ENCODE peak calls at places on chromosome 11, in five cellular contexts. K, U, Y, N and A are unnamed samples.

GRCh38 chr11:36280531-36280930 is 8.7 kb downstream of the COMMD9 start:
- DNase-seq in N (peak), Y (no peak), U (no peak), K (no peak), A (no peak)

GRCh38 chr11:16223558-16223957 is 132.8 kb downstream of the SOX6 start:
- DNase-seq in K (no peak), Y (no peak), U (no peak), N (no peak), A (no peak)

GRCh38 chr11:43907028-43907966 is 26.7 kb downstream of the ALKBH3 start:
- DNase-seq in N (peak), K (no peak), U (no peak), Y (no peak), A (peak)

GRCh38 chr11:114606003-114606801 is 10.6 kb upstream of the NXPE4 start:
- DNase-seq in N (peak), K (no peak), Y (no peak), U (no peak), A (no peak)

GRCh38 chr11:1304376-1304775 is 5.1 kb downstream of the TOLLIP start:
- DNase-seq in U (peak), K (no peak), Y (no peak), N (no peak), A (no peak)

GRCh38 chr11:117096140-117096972 is 1.9 kb downstream of the SIK3 start:
- DNase-seq in K (no peak), U (no peak), Y (peak), N (no peak), A (peak)

GRCh38 chr11:121881806-121882205 is 234.2 kb downstream of the BLID start:
- DNase-seq in Y (no peak), K (no peak), U (no peak), N (peak), A (no peak)

GRCh38 chr11:26715133-26715532 is 6.7 kb downstream of the SLC5A12 start:
- DNase-seq in U (no peak), N (no peak), K (no peak), Y (no peak), A (no peak)

GRCh38 chr11:9884601-9885000 is 220.7 kb downstream of the SWAP70 start:
- DNase-seq in N (no peak), Y (no peak), K (no peak), U (no peak), A (no peak)

GRCh38 chr11:115610908-115611307 is 106.7 kb upstream of the CADM1 start:
- DNase-seq in N (no peak), K (no peak), U (no peak), Y (no peak), A (no peak)

GRCh38 chr11:134800826-134801225 is 388.8 kb upstream of the B3GAT1 start:
- DNase-seq in U (no peak), N (no peak), K (no peak), Y (no peak), A (no peak)

GRCh38 chr11:32006799-32007388 is 84.0 kb upstream of the RCN1 start:
- DNase-seq in K (no peak), N (peak), Y (no peak), U (no peak), A (peak)

GRCh38 chr11:4181780-4182721 is 87.5 kb downstream of the RRM1 start:
- DNase-seq in Y (peak), N (peak), U (peak), K (no peak), A (peak)

GRCh38 chr11:13594045-13594444 is 74.4 kb upstream of the FAR1 start:
- DNase-seq in K (no peak), Y (no peak), U (no peak), N (no peak), A (no peak)

GRCh38 chr11:67248653-67249052 is 17.6 kb upstream of the GRK2 start:
- DNase-seq in U (no peak), N (peak), Y (peak), K (no peak), A (no peak)

GRCh38 chr11:77403228-77403627 is 70.7 kb downstream of the PAK1 start:
- DNase-seq in Y (no peak), K (no peak), N (peak), U (no peak), A (no peak)

DNA sequence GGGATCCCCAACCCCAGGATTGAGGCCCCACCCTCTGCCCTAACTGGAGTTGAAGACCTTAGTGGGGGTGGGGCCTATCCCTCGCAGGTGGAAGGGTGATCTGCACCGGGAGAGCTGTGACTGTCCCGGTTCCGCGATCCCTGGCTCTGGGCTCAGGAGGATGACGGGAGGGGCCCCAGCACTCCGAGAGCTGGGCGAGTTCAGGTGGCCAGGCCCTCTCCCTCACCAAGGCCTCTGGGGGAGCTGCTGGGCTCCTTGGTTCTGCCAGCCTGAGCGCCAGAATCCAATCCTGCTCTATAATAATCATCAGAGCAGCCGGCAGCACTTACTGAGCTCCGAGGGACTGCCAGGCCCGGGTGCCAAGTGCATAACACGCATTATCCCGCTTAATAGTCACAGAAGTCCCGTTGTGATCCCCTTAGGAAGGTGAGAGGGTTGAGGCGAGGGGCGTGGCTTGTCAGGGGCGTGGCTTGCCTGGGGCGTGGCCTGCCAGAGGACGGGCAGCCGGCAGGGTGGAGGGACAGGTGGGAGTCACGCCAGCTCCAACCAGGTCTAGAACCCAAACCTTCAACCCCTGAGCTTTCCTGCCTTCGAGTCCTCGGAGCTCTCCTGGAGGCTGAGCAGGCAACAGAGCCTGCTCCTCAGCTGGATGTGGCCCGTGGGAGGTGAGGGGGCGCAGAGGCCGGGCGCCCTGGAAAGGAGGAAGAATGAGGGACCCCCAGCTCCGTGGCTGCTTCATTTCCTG is 7.2 kb upstream of the SYT7 start:
- DNase-seq in Y (peak), N (peak), K (peak), U (no peak), A (no peak)
- TF ChIP-seq CTCF in Y (peak), N (peak), K (no peak), U (no peak), A (peak)

DNA sequence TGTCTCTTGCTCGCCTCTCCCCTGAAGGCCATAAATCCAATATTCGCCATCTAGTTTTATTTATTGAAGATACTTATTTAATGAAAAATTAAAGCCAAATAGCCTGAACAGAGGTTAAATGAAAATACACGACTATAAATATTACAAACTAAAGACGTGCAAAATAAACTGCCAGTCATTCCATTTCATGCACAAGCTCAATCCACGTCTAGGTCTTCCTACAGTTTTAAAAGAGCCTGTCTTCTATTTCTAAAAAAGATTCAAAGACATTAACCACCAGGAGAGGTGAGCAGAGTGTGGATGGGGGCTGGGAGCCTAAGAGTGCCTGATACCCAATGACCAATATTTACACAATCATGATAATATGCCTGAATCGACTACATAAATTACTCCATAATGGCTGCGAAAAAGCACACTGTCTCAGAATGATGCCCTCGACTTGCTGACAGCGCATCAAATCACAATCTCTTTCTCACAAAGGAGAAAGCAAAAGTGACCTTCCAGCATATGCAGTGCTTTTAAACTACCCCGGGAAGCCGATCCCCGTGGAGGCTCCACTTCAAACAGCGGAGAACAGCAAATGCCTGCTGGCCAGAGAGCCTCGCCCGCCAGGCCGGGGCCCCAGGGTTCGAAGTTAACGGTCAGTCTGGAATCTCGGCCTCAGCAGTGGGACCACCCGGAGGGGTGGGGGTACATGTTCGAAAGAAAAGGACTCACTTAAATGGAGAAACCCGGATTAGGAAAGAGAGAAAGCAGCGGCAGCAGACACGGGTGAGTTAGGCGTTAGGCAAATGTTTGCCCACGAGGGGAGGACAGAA is 1.7 kb downstream of the FCHSD2 start:
- DNase-seq in Y (peak), K (no peak), N (peak), U (no peak), A (peak)
- H3K4me3 ChIP-seq in Y (peak), K (peak), N (peak), U (peak), A (peak)

DNA sequence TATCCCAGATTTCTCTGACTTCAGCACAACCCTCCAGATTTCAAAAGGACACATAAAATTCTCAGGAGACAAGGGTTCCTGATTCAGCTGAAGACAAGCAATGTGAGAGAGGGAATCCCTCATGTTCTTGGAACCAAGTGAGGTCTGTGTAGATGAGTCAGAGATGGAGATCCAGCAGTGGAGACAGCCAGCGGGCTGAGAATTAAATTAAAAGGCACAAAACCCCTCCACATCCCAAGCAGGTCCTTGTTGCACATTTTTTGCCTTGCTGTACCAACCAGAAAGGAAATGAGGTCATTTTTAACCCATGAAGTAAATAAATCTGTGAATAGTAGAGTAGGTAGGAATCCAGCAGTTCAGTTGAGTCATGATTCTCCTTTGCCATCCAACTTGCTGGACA is 9.7 kb downstream of the MTNR1B start:
- DNase-seq in K (no peak), U (no peak), N (peak), Y (no peak), A (no peak)
- TF ChIP-seq CTCF in K (no peak), U (no peak), N (no peak), Y (no peak), A (no peak)

GRCh38 chr11:105610796-105611361 is 1.0 kb downstream of the GRIA4 start:
- DNase-seq in Y (no peak), N (no peak), U (no peak), K (no peak), A (no peak)

GRCh38 chr11:105609341-105609781 is 512 bp upstream of the GRIA4 start:
- DNase-seq in U (no peak), Y (peak), N (peak), K (no peak), A (peak)

GRCh38 chr11:105611414-105611813 is 1.5 kb downstream of the GRIA4 start:
- DNase-seq in U (no peak), K (no peak), N (no peak), Y (no peak), A (no peak)

GRCh38 chr11:105611837-105612480 is 2.1 kb downstream of the GRIA4 start:
- DNase-seq in K (no peak), Y (no peak), N (no peak), U (no peak), A (no peak)

GRCh38 chr11:105609832-105610781 is at the start of gene GRIA4:
- DNase-seq in K (peak), U (peak), Y (no peak), N (peak), A (peak)
- H3K4me3 ChIP-seq in K (no peak), U (peak), Y (no peak), N (peak), A (peak)

GRCh38 chr11:11659567-11660341 is 37.9 kb upstream of the GALNT18 start:
- DNase-seq in N (no peak), U (no peak), Y (no peak), K (no peak), A (no peak)
- TF ChIP-seq CTCF in N (peak), U (no peak), Y (peak), K (no peak), A (peak)

DNA sequence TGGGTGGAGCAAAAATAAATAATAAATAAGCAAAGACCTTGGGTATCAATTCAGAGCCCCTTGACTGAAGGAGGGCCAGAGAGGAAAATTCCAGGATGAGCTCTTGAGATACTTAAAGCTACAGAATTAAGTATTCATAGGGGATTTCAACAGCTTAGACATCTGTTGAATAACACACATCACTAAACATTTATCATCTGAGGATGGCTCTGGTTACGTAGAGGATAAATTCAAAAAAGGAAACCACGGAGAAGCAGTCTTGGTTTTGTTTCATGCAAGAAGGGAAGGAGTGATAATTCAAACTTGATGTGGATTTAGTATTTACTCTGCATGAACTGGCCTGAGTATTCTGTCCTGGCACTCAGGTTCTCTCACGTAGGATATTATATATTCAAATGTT is 29.8 kb downstream of the ARHGAP42 start:
- DNase-seq in Y (no peak), U (no peak), N (no peak), K (no peak), A (no peak)
- H3K4me3 ChIP-seq in Y (no peak), U (no peak), N (no peak), K (no peak), A (no peak)

GRCh38 chr11:65891180-65892136 is 985 bp downstream of the CCDC85B start:
- DNase-seq in K (no peak), N (peak), Y (no peak), U (peak), A (no peak)
- TF ChIP-seq CTCF in K (no peak), N (peak), Y (no peak), U (no peak), A (peak)

DNA sequence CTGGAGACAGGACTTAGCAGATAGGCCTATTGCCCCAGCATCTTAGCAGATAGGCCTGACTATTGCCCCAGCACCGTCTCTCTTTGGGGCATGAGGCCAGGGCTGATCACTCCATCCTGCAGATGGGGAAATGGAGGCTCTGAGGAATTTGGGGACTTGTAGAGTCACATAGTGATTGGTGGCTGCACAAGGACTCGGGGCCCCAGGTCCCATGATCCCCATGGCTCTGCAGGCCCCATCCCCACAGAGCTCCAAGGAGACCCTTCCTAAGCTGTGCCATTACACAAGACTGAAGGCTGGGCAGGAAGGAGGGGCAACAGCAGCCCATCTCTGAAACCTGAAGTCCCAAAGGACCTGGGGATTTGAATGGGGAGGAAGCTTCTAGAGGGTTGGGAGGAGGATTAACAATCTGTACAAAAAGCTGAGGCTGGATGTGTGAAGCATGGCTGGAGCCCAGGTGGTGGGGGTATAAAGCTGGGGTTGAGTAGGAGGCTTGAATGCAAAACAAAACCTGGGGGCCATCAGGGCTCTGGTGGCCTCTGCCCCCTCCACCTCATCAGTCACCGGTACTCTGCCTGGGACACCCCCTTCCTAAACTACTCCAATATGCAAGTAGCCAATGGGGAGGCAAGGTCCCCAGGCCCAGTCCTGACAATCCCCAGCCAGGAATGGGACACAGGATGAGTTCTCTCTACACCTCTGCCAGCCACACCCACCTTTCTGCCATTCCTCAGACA is 1.5 kb downstream of the ARAP1 start:
- DNase-seq in U (no peak), Y (no peak), K (no peak), N (no peak), A (no peak)
- H3K4me3 ChIP-seq in U (peak), Y (peak), K (no peak), N (no peak), A (no peak)

GRCh38 chr11:101949846-101950245 is 33.5 kb upstream of the ANGPTL5 start:
- DNase-seq in U (no peak), Y (no peak), K (no peak), N (no peak), A (no peak)

GRCh38 chr11:101960231-101960630 is 43.9 kb upstream of the ANGPTL5 start:
- DNase-seq in N (no peak), U (no peak), Y (no peak), K (no peak), A (no peak)

GRCh38 chr11:101955278-101955677 is 39.0 kb upstream of the ANGPTL5 start:
- DNase-seq in N (no peak), Y (no peak), U (no peak), K (no peak), A (no peak)

DNA sequence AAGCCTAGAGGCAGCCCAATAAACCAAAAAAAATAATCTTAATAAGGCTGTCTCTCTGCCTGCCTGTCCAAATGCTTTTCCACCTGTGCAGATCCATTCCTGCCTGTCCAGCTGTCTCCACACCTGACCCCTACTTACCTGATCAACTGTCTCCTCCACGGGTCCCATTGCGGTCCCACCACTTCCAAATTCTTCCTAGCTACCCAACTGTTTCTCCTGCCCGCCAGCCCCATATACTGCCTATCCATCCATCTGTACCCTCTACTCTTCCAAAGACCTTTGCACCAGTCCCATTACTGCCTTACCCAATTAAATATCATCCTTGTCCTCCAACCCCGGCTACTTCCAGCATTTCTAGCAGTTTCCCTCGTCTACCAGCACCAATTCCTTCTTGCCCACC is 39.4 kb upstream of the ANGPTL5 start:
- DNase-seq in U (no peak), Y (no peak), K (no peak), N (no peak), A (no peak)
- TF ChIP-seq CTCF in U (no peak), Y (no peak), K (no peak), N (no peak), A (no peak)